ENCODE peak calls at places on chromosomes 6 and 20, in seven cellular contexts. W, J, I, O, F, E and V are unnamed samples.
A peak's percentile ranks its signal among the peaks of the same experiment; 100 is the strongest.

GRCh38 chr6:158039571-158040050 is 57.9 kb downstream of the SYNJ2 start:
- DNase-seq in W (peak; percentile 51), J (no peak), I (peak; percentile 50), O (no peak), F (no peak), E (no peak), V (peak; percentile 82)

GRCh38 chr6:111357680-111358079 is 125.3 kb downstream of the REV3L start:
- DNase-seq in W (no peak), J (no peak), I (no peak), O (no peak), F (no peak), E (no peak), V (no peak)

GRCh38 chr6:30824698-30825097 is 59.6 kb upstream of the DDR1 start:
- DNase-seq in W (no peak), J (no peak), I (no peak), O (no peak), F (no peak), E (no peak), V (no peak)

GRCh38 chr6:89993411-89993810 is 99.1 kb downstream of the GJA10 start:
- DNase-seq in W (no peak), J (no peak), I (no peak), O (no peak), F (no peak), E (no peak), V (no peak)

GRCh38 chr6:126607281-126607680 is 267.4 kb downstream of the CENPW start:
- DNase-seq in W (no peak), J (no peak), I (no peak), O (no peak), F (no peak), E (no peak), V (no peak)

GRCh38 chr6:53363341-53364079 is 14.8 kb upstream of the ELOVL5 start:
- DNase-seq in W (no peak), J (no peak), I (no peak), O (no peak), F (no peak), E (no peak), V (no peak)

GRCh38 chr6:135158397-135158796 is 22.7 kb upstream of the MYB start:
- DNase-seq in W (no peak), J (no peak), I (no peak), O (no peak), F (no peak), E (no peak), V (no peak)

GRCh38 chr20:4663044-4663443 is 58.7 kb upstream of the PRND start:
- DNase-seq in W (no peak), J (no peak), I (no peak), O (no peak), F (no peak), E (no peak), V (no peak)

GRCh38 chr20:58645277-58645968 is 5.7 kb upstream of the STX16 start:
- DNase-seq in W (no peak), J (no peak), I (peak; percentile 89), O (no peak), F (no peak), E (no peak), V (no peak)

GRCh38 chr6:42090819-42091717 is 40.7 kb downstream of the TAF8 start:
- DNase-seq in W (no peak), J (no peak), I (no peak), O (no peak), F (no peak), E (no peak), V (no peak)

GRCh38 chr6:33299237-33299944 is 649 bp upstream of the RGL2 start:
- DNase-seq in W (peak; percentile 93), J (peak; percentile 92), I (peak; percentile 95), O (peak; percentile 90), F (peak; percentile 81), E (peak; percentile 94), V (peak; percentile 89)

GRCh38 chr20:944774-945410 is 28.8 kb upstream of the ANGPT4 start:
- DNase-seq in W (no peak), J (no peak), I (no peak), O (no peak), F (no peak), E (no peak), V (no peak)

GRCh38 chr20:38674178-38675133 is 49.8 kb upstream of the SLC32A1 start:
- DNase-seq in W (peak; percentile 26), J (no peak), I (peak; percentile 76), O (peak; percentile 80), F (peak; percentile 82), E (peak; percentile 47), V (peak; percentile 75)

GRCh38 chr20:31815408-31816188 is 3.6 kb upstream of the MYLK2 start:
- DNase-seq in W (no peak), J (no peak), I (no peak), O (peak; percentile 60), F (no peak), E (no peak), V (no peak)

GRCh38 chr6:85632164-85632942 is 10.3 kb downstream of the SYNCRIP start:
- DNase-seq in W (no peak), J (no peak), I (no peak), O (no peak), F (no peak), E (no peak), V (no peak)

GRCh38 chr6:18062733-18063132 is 59.7 kb downstream of the NHLRC1 start:
- DNase-seq in W (no peak), J (no peak), I (no peak), O (no peak), F (no peak), E (no peak), V (no peak)

GRCh38 chr6:39086294-39086693 is 28.7 kb downstream of the SAYSD1 start:
- DNase-seq in W (no peak), J (no peak), I (no peak), O (no peak), F (no peak), E (no peak), V (no peak)

GRCh38 chr20:44401052-44401769 is 45.7 kb downstream of the HNF4A start:
- DNase-seq in W (no peak), J (no peak), I (no peak), O (no peak), F (no peak), E (no peak), V (no peak)

GRCh38 chr6:72561629-72562028 is 60.2 kb upstream of the KCNQ5 start:
- DNase-seq in W (no peak), J (no peak), I (no peak), O (no peak), F (no peak), E (no peak), V (no peak)

GRCh38 chr6:158780963-158781691 is 38.0 kb downstream of the EZR start:
- DNase-seq in W (no peak), J (peak; percentile 67), I (no peak), O (no peak), F (no peak), E (no peak), V (no peak)

GRCh38 chr6:99178168-99178567 is 171.3 kb downstream of the FAXC start:
- DNase-seq in W (no peak), J (no peak), I (no peak), O (no peak), F (no peak), E (no peak), V (no peak)

GRCh38 chr6:31074406-31074805 is 38.0 kb downstream of the C6orf15 start:
- DNase-seq in W (no peak), J (no peak), I (no peak), O (no peak), F (no peak), E (no peak), V (no peak)

GRCh38 chr20:22768266-22768665 is 183.9 kb upstream of the FOXA2 start:
- DNase-seq in W (no peak), J (no peak), I (no peak), O (no peak), F (no peak), E (no peak), V (no peak)

GRCh38 chr6:156028310-156029131 is 572.9 kb upstream of the NOX3 start:
- DNase-seq in W (no peak), J (no peak), I (peak; percentile 2), O (peak; percentile 27), F (no peak), E (no peak), V (no peak)

GRCh38 chr20:17430515-17430914 is 100.7 kb downstream of the BFSP1 start:
- DNase-seq in W (no peak), J (no peak), I (no peak), O (no peak), F (no peak), E (no peak), V (no peak)

GRCh38 chr20:41242352-41242751 is 75.2 kb downstream of the ZHX3 start:
- DNase-seq in W (no peak), J (no peak), I (no peak), O (no peak), F (no peak), E (no peak), V (no peak)

GRCh38 chr6:113876654-113877053 is 19.5 kb downstream of the MARCKS start:
- DNase-seq in W (no peak), J (no peak), I (no peak), O (no peak), F (no peak), E (no peak), V (no peak)

GRCh38 chr20:31661625-31662371 is 24.1 kb downstream of the COX4I2 start:
- DNase-seq in W (peak; percentile 84), J (peak; percentile 79), I (peak; percentile 86), O (peak; percentile 91), F (peak; percentile 89), E (peak; percentile 80), V (peak; percentile 86)

GRCh38 chr6:170259301-170259700 is 31.6 kb downstream of the DLL1 start:
- DNase-seq in W (no peak), J (no peak), I (no peak), O (no peak), F (no peak), E (no peak), V (no peak)

GRCh38 chr20:31918471-31919105 is 33.3 kb downstream of the PDRG1 start:
- DNase-seq in W (no peak), J (no peak), I (no peak), O (no peak), F (no peak), E (no peak), V (no peak)

GRCh38 chr6:55734256-55734655 is 141.1 kb downstream of the BMP5 start:
- DNase-seq in W (no peak), J (no peak), I (no peak), O (no peak), F (no peak), E (no peak), V (no peak)

GRCh38 chr20:4303136-4303535 is 287.8 kb upstream of the RNF24 start:
- DNase-seq in W (no peak), J (no peak), I (no peak), O (no peak), F (no peak), E (no peak), V (no peak)

GRCh38 chr20:59120491-59120890 is 43.1 kb upstream of the ZNF831 start:
- DNase-seq in W (no peak), J (no peak), I (no peak), O (no peak), F (no peak), E (no peak), V (no peak)

GRCh38 chr6:136989591-136990578 is 54.9 kb downstream of the IL20RA start:
- DNase-seq in W (no peak), J (no peak), I (no peak), O (no peak), F (peak; percentile 16), E (no peak), V (no peak)

GRCh38 chr20:57615472-57615855 is 4.8 kb downstream of the ZBP1 start:
- DNase-seq in W (no peak), J (no peak), I (no peak), O (no peak), F (no peak), E (no peak), V (no peak)